ENCODE peak calls at places on chromosome 13, in six cellular contexts. T is lung, B is H9, P is fibroblast of lung, Z is H1, O is type B pancreatic cell. J is an unnamed sample.

GRCh38 chr13:56752630-56753029 is 388.1 kb upstream of the PRR20A start:
- DNase-seq in T (no peak), B (no peak), P (no peak), Z (no peak), O (no peak), J (no peak)

GRCh38 chr13:49246850-49247721 is 639 bp upstream of the CDADC1 start:
- DNase-seq in T (no peak), B (no peak), P (no peak), Z (no peak), O (no peak), J (no peak)

GRCh38 chr13:104253063-104253680 is 1187.0 kb upstream of the SLC10A2 start:
- DNase-seq in T (no peak), B (no peak), P (peak; percentile 22), Z (no peak), O (no peak), J (no peak)

GRCh38 chr13:51230473-51231105 is 8.4 kb downstream of the FAM124A start:
- DNase-seq in T (no peak), B (peak; percentile 18), P (peak; percentile 71), Z (no peak), O (no peak), J (no peak)

GRCh38 chr13:111920932-111921705 is 145.8 kb upstream of the SOX1 start:
- DNase-seq in T (no peak), B (peak; percentile 32), P (no peak), Z (no peak), O (no peak), J (no peak)

GRCh38 chr13:49532593-49532992 is 36.8 kb downstream of the PHF11 start:
- DNase-seq in T (no peak), B (no peak), P (no peak), Z (no peak), O (no peak), J (no peak)

GRCh38 chr13:39038569-39038898 is 278 bp downstream of the NHLRC3 start:
- DNase-seq in T (peak; percentile 36), B (no peak), P (no peak), Z (no peak), O (no peak), J (no peak)

GRCh38 chr13:20182231-20182846 is 10.4 kb downstream of the GJB2 start:
- DNase-seq in T (peak; percentile 52), B (peak; percentile 66), P (peak; percentile 83), Z (no peak), O (no peak), J (no peak)

GRCh38 chr13:42497798-42498197 is 76.2 kb upstream of the TNFSF11 start:
- DNase-seq in T (no peak), B (no peak), P (peak; percentile 77), Z (no peak), O (no peak), J (no peak)

GRCh38 chr13:112990783-112991182 is 21.8 kb downstream of the MCF2L start:
- DNase-seq in T (peak; percentile 46), B (peak; percentile 79), P (no peak), Z (no peak), O (no peak), J (no peak)

GRCh38 chr13:73967397-73968165 is 166.6 kb downstream of the KLF12 start:
- DNase-seq in T (no peak), B (no peak), P (no peak), Z (no peak), O (no peak), J (no peak)

GRCh38 chr13:57933606-57934005 is 302.1 kb downstream of the PCDH17 start:
- DNase-seq in T (no peak), B (no peak), P (no peak), Z (no peak), O (no peak), J (no peak)

GRCh38 chr13:30862707-30863106 is 43.4 kb upstream of the MEDAG start:
- DNase-seq in T (no peak), B (no peak), P (no peak), Z (no peak), O (no peak), J (no peak)

GRCh38 chr13:50387124-50387581 is 371.9 kb downstream of the KCNRG start:
- DNase-seq in T (peak; percentile 64), B (peak; percentile 72), P (peak; percentile 44), Z (no peak), O (no peak), J (no peak)

GRCh38 chr13:101492251-101492910 is 39.9 kb downstream of the ITGBL1 start:
- DNase-seq in T (no peak), B (no peak), P (no peak), Z (no peak), O (no peak), J (no peak)

GRCh38 chr13:51632643-51633357 is 48.5 kb downstream of the WDFY2 start:
- DNase-seq in T (no peak), B (peak; percentile 41), P (no peak), Z (no peak), O (no peak), J (no peak)

GRCh38 chr13:37715606-37716015 is 117.0 kb upstream of the POSTN start:
- DNase-seq in T (no peak), B (no peak), P (peak; percentile 94), Z (no peak), O (no peak), J (no peak)

GRCh38 chr13:110925023-110925608 is 10.2 kb upstream of the ANKRD10 start:
- DNase-seq in T (no peak), B (peak; percentile 60), P (no peak), Z (no peak), O (no peak), J (no peak)

GRCh38 chr13:74024314-74024713 is 109.9 kb downstream of the KLF12 start:
- DNase-seq in T (no peak), B (no peak), P (no peak), Z (no peak), O (no peak), J (no peak)

GRCh38 chr13:97028441-97029299 is 34.4 kb upstream of the OXGR1 start:
- DNase-seq in T (peak; percentile 48), B (peak; percentile 37), P (peak; percentile 58), Z (no peak), O (no peak), J (peak; percentile 65)

GRCh38 chr13:77038907-77039470 is 12.0 kb upstream of the FBXL3 start:
- DNase-seq in T (no peak), B (no peak), P (no peak), Z (no peak), O (no peak), J (no peak)

GRCh38 chr13:28657784-28658538 is 969 bp upstream of the POMP start:
- DNase-seq in T (no peak), B (no peak), P (peak; percentile 42), Z (no peak), O (no peak), J (no peak)
- TF ChIP-seq CTCF in T (no peak), B (no peak), P (no peak), Z (no peak), O (no peak), J (no peak)

DNA sequence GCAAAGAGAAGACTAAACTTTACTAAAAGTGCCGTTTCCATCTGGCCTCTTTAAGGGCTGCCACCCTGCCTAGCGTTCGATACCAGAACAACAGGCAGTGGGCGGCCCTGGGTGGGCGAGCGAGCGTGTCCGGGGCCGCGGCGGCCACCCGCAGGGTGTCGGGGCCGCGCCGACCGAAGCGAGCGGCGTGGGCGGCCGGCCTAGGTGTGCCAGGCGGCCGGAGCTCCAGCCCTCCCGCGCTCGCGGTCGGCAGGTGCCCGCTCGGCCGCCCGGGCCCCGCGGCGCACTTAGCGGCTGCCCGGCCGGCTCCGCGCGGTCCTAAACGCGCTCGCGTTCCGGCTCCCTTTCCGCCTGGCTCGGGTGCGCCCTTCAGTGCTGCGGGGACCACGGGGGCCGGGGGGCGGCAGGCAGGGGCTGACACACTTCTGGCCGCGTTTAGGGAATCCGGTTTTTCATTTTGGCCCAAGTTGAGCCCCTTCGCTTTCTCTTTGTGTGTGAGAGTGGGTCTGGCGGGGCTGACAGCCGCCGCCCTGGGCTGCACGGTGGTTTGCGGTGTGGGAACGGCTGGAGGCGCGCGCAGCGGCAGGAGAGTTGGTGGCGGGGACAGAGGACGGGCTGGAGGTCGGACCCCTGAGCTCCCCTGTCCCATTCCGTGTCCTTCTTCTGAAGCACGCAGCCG is 2.9 kb downstream of the FGF9 start:
- DNase-seq in T (no peak), B (peak; percentile 71), P (peak; percentile 31), Z (no peak), O (no peak), J (no peak)
- TF ChIP-seq CTCF in T (no peak), B (no peak), P (no peak), Z (no peak), O (peak; percentile 68), J (no peak)

DNA sequence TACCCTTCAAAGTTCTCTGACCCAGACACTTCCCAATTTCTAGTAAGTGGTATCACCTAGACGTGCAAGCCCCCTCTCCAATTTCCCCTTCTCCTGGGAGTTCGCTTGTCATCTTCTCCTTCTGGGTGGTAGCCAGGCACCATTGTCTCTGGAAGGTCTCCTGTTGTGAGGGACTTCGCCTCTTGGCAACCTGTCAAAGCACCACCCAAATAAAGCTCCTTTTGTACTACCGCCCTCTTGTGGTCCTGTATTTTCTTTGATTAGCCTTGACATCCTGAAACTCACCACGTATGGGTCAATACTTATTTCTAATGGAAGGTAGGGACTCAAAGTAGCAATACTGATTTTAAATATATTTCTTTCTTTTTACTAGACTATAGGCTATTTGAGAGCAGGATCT is 8.2 kb downstream of the GPC5 start:
- DNase-seq in T (no peak), B (peak; percentile 79), P (peak; percentile 39), Z (peak; percentile 31), O (no peak), J (no peak)
- TF ChIP-seq CTCF in T (peak; percentile 8), B (peak; percentile 78), P (peak; percentile 50), Z (peak; percentile 11), O (peak; percentile 68), J (no peak)

GRCh38 chr13:59677966-59678814 is 485.5 kb downstream of the DIAPH3 start:
- DNase-seq in T (no peak), B (no peak), P (peak; percentile 83), Z (no peak), O (no peak), J (no peak)
- TF ChIP-seq CTCF in T (peak; percentile 54), B (peak; percentile 98), P (peak; percentile 87), Z (no peak), O (peak; percentile 88), J (no peak)

GRCh38 chr13:45817833-45818232 is 33.7 kb downstream of the SIAH3 start:
- DNase-seq in T (no peak), B (no peak), P (peak; percentile 7), Z (no peak), O (no peak), J (no peak)
- TF ChIP-seq CTCF in T (no peak), B (peak; percentile 55), P (no peak), Z (no peak), O (no peak), J (no peak)

DNA sequence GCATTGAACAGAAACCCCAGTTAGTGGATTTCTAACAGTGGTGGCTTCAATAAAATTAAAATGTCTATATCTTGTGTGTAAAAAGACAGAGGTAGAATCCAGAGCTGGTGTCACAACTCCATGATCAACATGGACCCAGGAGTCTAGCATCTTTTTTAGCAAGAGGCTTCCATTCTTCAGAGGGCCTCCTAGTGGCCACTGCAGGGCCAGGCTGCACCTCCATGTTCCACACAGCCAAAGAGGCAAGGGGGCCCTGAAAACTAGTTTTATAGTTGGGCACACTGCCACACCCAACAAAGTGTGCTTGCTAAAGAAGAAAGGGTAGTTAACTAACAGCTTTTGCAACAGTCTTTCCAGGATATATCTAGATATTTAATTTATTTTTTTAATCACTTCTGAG is 12.9 kb downstream of the N4BP2L1 start:
- DNase-seq in T (no peak), B (peak; percentile 65), P (no peak), Z (no peak), O (no peak), J (no peak)
- TF ChIP-seq CTCF in T (no peak), B (peak; percentile 83), P (peak; percentile 54), Z (peak; percentile 71), O (peak; percentile 74), J (no peak)

GRCh38 chr13:29513981-29514719 is 81.3 kb downstream of the SLC7A1 start:
- DNase-seq in T (no peak), B (no peak), P (no peak), Z (no peak), O (no peak), J (no peak)
- TF ChIP-seq CTCF in T (no peak), B (no peak), P (no peak), Z (no peak), O (no peak), J (no peak)

J was measured in omental fat pad.